ENCODE peak calls at places on chromosome 16, in six cellular contexts. Z is H1, I is adrenal gland, Q is cardiac muscle cell, U is brain microvascular endothelial cell, F is GM06990. R is an unnamed sample.

GRCh38 chr16:3949287-3949686 is 68.8 kb upstream of the CREBBP start:
- DNase-seq in Z (no peak), I (no peak), Q (peak), U (no peak), F (no peak), R (no peak)

GRCh38 chr16:72848759-72849664 is 198.9 kb downstream of the ZFHX3 start:
- DNase-seq in Z (no peak), I (peak), Q (peak), U (peak), F (no peak), R (peak)

GRCh38 chr16:88359008-88359407 is 23.8 kb upstream of the ZNF469 start:
- DNase-seq in Z (no peak), I (no peak), Q (no peak), U (no peak), F (no peak), R (no peak)

GRCh38 chr16:10031955-10032354 is 150.3 kb downstream of the GRIN2A start:
- DNase-seq in Z (no peak), I (no peak), Q (no peak), U (no peak), F (no peak), R (no peak)

GRCh38 chr16:65576631-65577030 is 454.8 kb upstream of the CDH11 start:
- DNase-seq in Z (peak), I (no peak), Q (no peak), U (no peak), F (no peak), R (no peak)

GRCh38 chr16:72876221-72876620 is 171.7 kb downstream of the ZFHX3 start:
- DNase-seq in Z (no peak), I (peak), Q (peak), U (peak), F (peak), R (no peak)

GRCh38 chr16:843771-844170 is 43.2 kb upstream of the GNG13 start:
- DNase-seq in Z (no peak), I (no peak), Q (no peak), U (no peak), F (no peak), R (no peak)

GRCh38 chr16:84362410-84362809 is 5.9 kb upstream of the ATP2C2 start:
- DNase-seq in Z (no peak), I (no peak), Q (no peak), U (no peak), F (no peak), R (no peak)

GRCh38 chr16:72997141-72997542 is 50.8 kb downstream of the ZFHX3 start:
- DNase-seq in Z (no peak), I (peak), Q (peak), U (no peak), F (no peak), R (no peak)

GRCh38 chr16:85945424-85945751 is 46.4 kb downstream of the IRF8 start:
- DNase-seq in Z (no peak), I (no peak), Q (no peak), U (no peak), F (no peak), R (no peak)

GRCh38 chr16:13697568-13697967 is 222.4 kb upstream of the ERCC4 start:
- DNase-seq in Z (no peak), I (no peak), Q (no peak), U (no peak), F (no peak), R (no peak)

GRCh38 chr16:50550035-50550434 is 1.8 kb downstream of the NKD1 start:
- DNase-seq in Z (no peak), I (no peak), Q (no peak), U (no peak), F (no peak), R (no peak)

GRCh38 chr16:86025706-86026105 is 126.7 kb downstream of the IRF8 start:
- DNase-seq in Z (no peak), I (peak), Q (no peak), U (no peak), F (no peak), R (no peak)

GRCh38 chr16:11402051-11402744 is 56.9 kb downstream of the RMI2 start:
- DNase-seq in Z (no peak), I (peak), Q (no peak), U (no peak), F (no peak), R (no peak)

GRCh38 chr16:88634141-88634993 is 4.0 kb upstream of the IL17C start:
- DNase-seq in Z (peak), I (no peak), Q (peak), U (peak), F (peak), R (no peak)

DNA sequence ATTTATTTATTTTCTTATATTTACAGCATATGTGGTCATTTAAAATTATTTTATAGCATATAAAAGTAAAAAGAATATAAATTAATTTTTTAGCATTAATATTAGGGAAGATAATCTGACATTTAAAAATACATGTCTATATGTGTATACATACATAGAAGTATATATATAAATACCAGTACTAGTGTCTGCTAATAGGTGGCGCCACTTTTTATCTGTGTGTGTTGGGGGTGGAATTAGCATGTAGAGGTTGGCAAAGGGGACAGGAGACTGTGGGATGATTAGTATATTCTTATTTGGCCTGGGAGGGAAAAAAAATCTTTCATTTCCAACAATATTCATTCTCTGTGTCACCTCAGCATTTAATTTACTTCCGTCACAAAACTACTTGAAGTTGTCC is 359.1 kb downstream of the WWOX start:
- DNase-seq in Z (no peak), I (no peak), Q (no peak), U (no peak), F (no peak), R (no peak)
- TF ChIP-seq CTCF in Z (no peak), I (no peak), Q (no peak), U (no peak), F (no peak), R (no peak)

DNA sequence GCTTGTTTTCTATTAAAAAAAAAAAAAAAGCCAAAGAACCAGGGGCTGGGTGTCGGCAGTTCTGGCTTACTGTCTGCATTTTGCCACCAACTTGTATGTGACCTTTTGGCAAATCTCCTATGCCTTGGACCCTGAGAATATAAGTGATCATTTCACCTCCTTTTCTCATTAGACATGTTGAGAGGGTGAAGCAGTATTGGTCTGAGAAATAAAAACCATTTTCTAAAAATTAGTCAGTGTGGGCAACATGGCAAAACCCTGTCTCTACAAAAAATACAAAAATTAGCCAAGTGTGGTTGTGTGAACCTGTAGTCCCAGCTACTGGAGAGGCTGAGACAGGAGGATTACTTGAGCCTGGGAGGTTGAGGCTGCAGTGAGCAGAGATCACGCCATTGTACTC is 89.0 kb upstream of the CACNG3 start:
- DNase-seq in Z (no peak), I (no peak), Q (no peak), U (no peak), F (no peak), R (no peak)
- TF ChIP-seq CTCF in Z (no peak), I (no peak), Q (no peak), U (no peak), F (no peak), R (no peak)

GRCh38 chr16:69311533-69312388 is 611 bp downstream of the VPS4A start:
- DNase-seq in Z (peak), I (peak), Q (peak), U (no peak), F (no peak), R (no peak)
- TF ChIP-seq CTCF in Z (no peak), I (no peak), Q (no peak), U (peak), F (peak), R (no peak)

GRCh38 chr16:35506018-35506897 is 2046.8 kb downstream of the TP53TG3F start:
- DNase-seq in Z (no peak), I (no peak), Q (no peak), U (no peak), F (no peak), R (no peak)
- TF ChIP-seq CTCF in Z (no peak), I (no peak), Q (no peak), U (no peak), F (no peak), R (no peak)

GRCh38 chr16:71669926-71670536 is 44.0 kb downstream of the MARVELD3 start:
- DNase-seq in Z (no peak), I (no peak), Q (peak), U (no peak), F (no peak), R (no peak)
- TF ChIP-seq CTCF in Z (no peak), I (no peak), Q (no peak), U (peak), F (no peak), R (no peak)

GRCh38 chr16:58127033-58127556 is 2.1 kb downstream of the CFAP20 start:
- DNase-seq in Z (no peak), I (no peak), Q (peak), U (peak), F (no peak), R (no peak)
- TF ChIP-seq CTCF in Z (no peak), I (no peak), Q (peak), U (peak), F (peak), R (no peak)

R was measured in omental fat pad.